ENCODE peak calls at places on chromosomes 4 and X, in four cellular contexts. U is K562, D is HepG2, O is A549. L is an unnamed sample.

GRCh38 chr4:81065446-81065845 is 34.9 kb downstream of the BMP3 start:
- DNase-seq in U (no peak), D (no peak), O (no peak), L (no peak)

GRCh38 chrX:25018682-25019081 is 2.9 kb upstream of the ARX start:
- DNase-seq in D (no peak), U (no peak), O (no peak), L (no peak)

GRCh38 chr4:25320374-25321172 is 8.0 kb downstream of the ZCCHC4 start:
- DNase-seq in U (no peak), O (peak; percentile 12), D (no peak), L (peak; percentile 92)

GRCh38 chrX:136260801-136261200 is 9.6 kb upstream of the MAP7D3 start:
- DNase-seq in O (no peak), D (no peak), U (no peak), L (peak; percentile 89)

GRCh38 chrX:116198810-116199209 is 28.3 kb downstream of the AGTR2 start:
- DNase-seq in D (peak; percentile 0), O (no peak), U (no peak), L (no peak)

GRCh38 chr4:5712517-5712916 is 1.5 kb downstream of the EVC start:
- DNase-seq in D (no peak), O (no peak), U (no peak), L (peak; percentile 81)

GRCh38 chr4:182859730-182860129 is 57.5 kb downstream of the DCTD start:
- DNase-seq in D (no peak), U (no peak), O (no peak), L (no peak)

GRCh38 chr4:186693159-186693815 is 30.4 kb downstream of the FAT1 start:
- DNase-seq in O (peak; percentile 72), U (peak; percentile 73), D (no peak), L (peak; percentile 87)

GRCh38 chrX:29962061-29962460 is 253.3 kb upstream of the MAGEB2 start:
- DNase-seq in O (no peak), D (no peak), U (no peak), L (no peak)

GRCh38 chr4:170090667-170091052 is 904 bp upstream of the AADAT start:
- DNase-seq in O (no peak), U (no peak), D (no peak), L (peak; percentile 13)

GRCh38 chr4:124711469-124712416 is 789 bp downstream of the ANKRD50 start:
- DNase-seq in D (peak; percentile 41), O (peak; percentile 66), U (peak; percentile 77), L (peak; percentile 79)

GRCh38 chrX:94400488-94400887 is 726.5 kb downstream of the FAM133A start:
- DNase-seq in U (no peak), O (no peak), D (peak; percentile 0), L (no peak)

GRCh38 chrX:24790166-24790565 is 96.4 kb downstream of the POLA1 start:
- DNase-seq in D (no peak), O (no peak), U (no peak), L (no peak)

GRCh38 chr4:5084911-5085475 is 33.7 kb downstream of the STK32B start:
- DNase-seq in D (no peak), U (no peak), O (no peak), L (peak; percentile 15)

GRCh38 chr4:55071951-55072350 is 53.4 kb downstream of the KDR start:
- DNase-seq in U (no peak), D (no peak), O (no peak), L (no peak)

GRCh38 chrX:104913348-104913747 is 307.1 kb downstream of the TEX13A start:
- DNase-seq in O (no peak), D (peak; percentile 1), U (peak; percentile 0), L (no peak)

GRCh38 chrX:131895002-131895401 is 128.1 kb upstream of the STK26 start:
- DNase-seq in D (no peak), U (peak; percentile 58), O (no peak), L (peak; percentile 6)

GRCh38 chr4:158871050-158871724 is 102.4 kb downstream of the FNIP2 start:
- DNase-seq in D (no peak), O (no peak), U (no peak), L (no peak)

GRCh38 chr4:32161382-32161781 is 1441.2 kb downstream of the PCDH7 start:
- DNase-seq in D (no peak), O (no peak), U (no peak), L (peak; percentile 48)

GRCh38 chrX:8192276-8192675 is 21.2 kb upstream of the VCX2 start:
- DNase-seq in D (no peak), O (no peak), U (no peak), L (no peak)

GRCh38 chr4:120557372-120557771 is 365.2 kb downstream of the PRDM5 start:
- DNase-seq in D (no peak), O (no peak), U (no peak), L (peak; percentile 2)
- TF ChIP-seq MAZ in D (no peak), O (no peak), U (no peak), L (no peak)

GRCh38 chr4:39104255-39104654 is 42.2 kb downstream of the KLHL5 start:
- DNase-seq in U (no peak), O (no peak), D (no peak), L (peak; percentile 15)
- TF ChIP-seq MAZ in U (no peak), O (no peak), D (no peak), L (no peak)

DNA sequence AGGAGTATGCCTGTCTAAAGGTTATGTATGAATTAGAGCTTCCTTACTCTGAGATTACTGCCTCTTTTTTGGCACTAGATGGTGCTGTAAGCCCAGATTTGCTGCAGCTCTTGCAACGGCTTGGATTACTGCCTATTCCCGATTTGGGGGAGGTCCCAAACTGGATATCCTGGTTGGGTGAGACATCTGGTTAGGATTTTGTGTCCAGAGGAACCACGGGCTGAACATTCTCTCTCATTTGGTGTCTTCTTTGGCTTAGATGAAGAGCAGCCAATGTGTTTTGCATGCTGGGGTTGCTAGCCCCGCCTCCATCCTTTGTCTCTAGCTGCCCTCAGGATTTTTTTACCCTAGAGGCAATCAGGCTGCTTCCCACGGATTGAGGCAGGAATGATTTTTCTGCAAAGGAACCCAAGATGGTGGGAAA is 31.9 kb downstream of the F8A1 start:
- DNase-seq in O (peak; percentile 32), D (peak; percentile 48), U (peak; percentile 68), L (peak; percentile 80)
- TF ChIP-seq MAZ in O (no peak), D (no peak), U (no peak), L (no peak)

GRCh38 chrX:133590703-133591505 is 175.6 kb upstream of the GPC4 start:
- DNase-seq in U (no peak), D (no peak), O (no peak), L (no peak)
- TF ChIP-seq MAZ in U (no peak), D (no peak), O (no peak), L (no peak)

GRCh38 chrX:115147220-115147619 is 42.0 kb upstream of the RBMXL3 start:
- DNase-seq in O (peak; percentile 6), U (peak; percentile 6), D (no peak), L (peak; percentile 40)
- TF ChIP-seq MAZ in O (no peak), U (no peak), D (no peak), L (no peak)